ENCODE peak calls at places on chromosomes 6 and 20, in ten cellular contexts. M is WTC11, O is kidney tubule cell, E is Kasumi-1, Q is GM04504, Y is caudate nucleus, R is AG04450, V is tibial nerve, S is NCI-H1092 treated with DMSO at 0.1 percent for 48 hours, T is neural crest cell. X is an unnamed sample.

GRCh38 chr6:149806127-149806526 is 56.6 kb downstream of the PCMT1 start:
- DNase-seq in M (no peak), O (peak; percentile 41), E (peak; percentile 17), Q (no peak), Y (no peak), R (no peak), V (no peak), S (no peak), T (no peak), X (no peak)

GRCh38 chr6:167855825-167856425 is 29.2 kb downstream of the AFDN start:
- DNase-seq in M (no peak), O (peak; percentile 90), E (no peak), Q (peak; percentile 65), Y (no peak), R (peak; percentile 77), V (no peak), S (no peak), T (no peak), X (peak; percentile 54)

GRCh38 chr20:39897781-39898466 is 791.1 kb downstream of the MAFB start:
- DNase-seq in M (no peak), O (no peak), E (no peak), Q (no peak), Y (no peak), R (no peak), V (no peak), S (no peak), T (no peak), X (no peak)

GRCh38 chr6:87808005-87808757 is 106.1 kb upstream of the AKIRIN2 start:
- DNase-seq in M (no peak), O (peak; percentile 89), E (no peak), Q (peak; percentile 56), Y (no peak), R (no peak), V (no peak), S (no peak), T (no peak), X (no peak)

GRCh38 chr6:44338228-44339122 is 4.0 kb upstream of the SPATS1 start:
- DNase-seq in M (peak; percentile 78), O (peak; percentile 63), E (peak; percentile 76), Q (no peak), Y (peak; percentile 42), R (peak; percentile 20), V (peak; percentile 53), S (peak; percentile 83), T (peak; percentile 66), X (peak; percentile 41)

GRCh38 chr20:25389381-25389857 is 1.2 kb downstream of the ABHD12 start:
- DNase-seq in M (no peak), O (peak; percentile 41), E (peak; percentile 24), Q (peak; percentile 34), Y (no peak), R (no peak), V (no peak), S (peak; percentile 45), T (no peak), X (no peak)

GRCh38 chr6:43698584-43699349 is 11.2 kb upstream of the MRPS18A start:
- DNase-seq in M (no peak), O (peak; percentile 67), E (no peak), Q (peak; percentile 17), Y (no peak), R (no peak), V (peak; percentile 54), S (peak; percentile 61), T (no peak), X (no peak)

GRCh38 chr20:38812915-38813573 is 7.5 kb downstream of the PPP1R16B start:
- DNase-seq in M (no peak), O (no peak), E (no peak), Q (no peak), Y (no peak), R (no peak), V (no peak), S (no peak), T (no peak), X (no peak)

GRCh38 chr6:90144928-90145520 is 151.6 kb downstream of the BACH2 start:
- DNase-seq in M (no peak), O (no peak), E (no peak), Q (no peak), Y (no peak), R (no peak), V (no peak), S (no peak), T (no peak), X (no peak)

X was measured in HFF-Myc.